ENCODE peak calls at places on chromosomes 3 and 15, in four cellular contexts. One of them, this sample, is unnamed.

GRCh38 chr3:133663569-133664313 is 2.0 kb upstream of the TOPBP1 start:
- DNase-seq in SK-N-SH: peak; percentile 67
- DNase-seq in GM12878: no peak
- DNase-seq in H1: peak; percentile 47
- DNase-seq in this sample: peak; percentile 82

GRCh38 chr3:25843332-25843731 is 53.4 kb downstream of the OXSM start:
- DNase-seq in SK-N-SH: no peak
- DNase-seq in GM12878: no peak
- DNase-seq in H1: no peak
- DNase-seq in this sample: no peak

GRCh38 chr3:52978109-52978754 is 67.6 kb downstream of the SFMBT1 start:
- DNase-seq in SK-N-SH: no peak
- DNase-seq in GM12878: no peak
- DNase-seq in H1: no peak
- DNase-seq in this sample: no peak

GRCh38 chr15:101121511-101122090 is 130.2 kb downstream of the CHSY1 start:
- DNase-seq in SK-N-SH: peak; percentile 91
- DNase-seq in GM12878: no peak
- DNase-seq in H1: peak; percentile 78
- DNase-seq in this sample: no peak

GRCh38 chr3:127982155-127982554 is 67.1 kb downstream of the KBTBD12 start:
- DNase-seq in SK-N-SH: no peak
- DNase-seq in GM12878: no peak
- DNase-seq in H1: no peak
- DNase-seq in this sample: no peak

GRCh38 chr3:192563417-192563816 is 163.9 kb downstream of the FGF12 start:
- DNase-seq in SK-N-SH: no peak
- DNase-seq in GM12878: no peak
- DNase-seq in H1: no peak
- DNase-seq in this sample: no peak

GRCh38 chr15:65796610-65797012 is 4.5 kb upstream of the DENND4A start:
- DNase-seq in SK-N-SH: no peak
- DNase-seq in GM12878: no peak
- DNase-seq in H1: no peak
- DNase-seq in this sample: no peak

GRCh38 chr3:184540777-184541681 is 20.6 kb upstream of the EPHB3 start:
- DNase-seq in SK-N-SH: no peak
- DNase-seq in GM12878: no peak
- DNase-seq in H1: peak; percentile 94
- DNase-seq in this sample: peak; percentile 56

GRCh38 chr3:12198301-12198700 is 39.6 kb upstream of the TIMP4 start:
- DNase-seq in SK-N-SH: no peak
- DNase-seq in GM12878: no peak
- DNase-seq in H1: no peak
- DNase-seq in this sample: no peak

GRCh38 chr3:148289159-148289558 is 408.5 kb upstream of the AGTR1 start:
- DNase-seq in SK-N-SH: no peak
- DNase-seq in GM12878: no peak
- DNase-seq in H1: no peak
- DNase-seq in this sample: no peak

GRCh38 chr3:195160257-195160898 is 110.6 kb downstream of the XXYLT1 start:
- DNase-seq in SK-N-SH: peak; percentile 59
- DNase-seq in GM12878: no peak
- DNase-seq in H1: no peak
- DNase-seq in this sample: peak; percentile 95

GRCh38 chr3:128068156-128068620 is 16.0 kb downstream of the SEC61A1 start:
- DNase-seq in SK-N-SH: peak; percentile 77
- DNase-seq in GM12878: no peak
- DNase-seq in H1: peak; percentile 58
- DNase-seq in this sample: peak; percentile 57

GRCh38 chr3:20104167-20104661 is 64.0 kb downstream of the KAT2B start:
- DNase-seq in SK-N-SH: no peak
- DNase-seq in GM12878: peak; percentile 13
- DNase-seq in H1: no peak
- DNase-seq in this sample: no peak

GRCh38 chr15:62928242-62928995 is 114.1 kb upstream of the TPM1 start:
- DNase-seq in SK-N-SH: peak; percentile 60
- DNase-seq in GM12878: no peak
- DNase-seq in H1: no peak
- DNase-seq in this sample: peak; percentile 37

GRCh38 chr15:94322141-94322540 is 90.8 kb downstream of the MCTP2 start:
- DNase-seq in SK-N-SH: no peak
- DNase-seq in GM12878: no peak
- DNase-seq in H1: no peak
- DNase-seq in this sample: no peak

GRCh38 chr3:133393691-133394474 is 6.0 kb upstream of the BFSP2 start:
- DNase-seq in SK-N-SH: no peak
- DNase-seq in GM12878: no peak
- DNase-seq in H1: no peak
- DNase-seq in this sample: no peak

GRCh38 chr3:167735233-167736107 is at the start of gene SERPINI1:
- DNase-seq in SK-N-SH: peak; percentile 81
- DNase-seq in GM12878: peak; percentile 52
- DNase-seq in H1: peak; percentile 89
- DNase-seq in this sample: peak; percentile 89

GRCh38 chr3:4425707-4426106 is 41.4 kb downstream of the SUMF1 start:
- DNase-seq in SK-N-SH: no peak
- DNase-seq in GM12878: no peak
- DNase-seq in H1: no peak
- DNase-seq in this sample: no peak

GRCh38 chr15:90451215-90451850 is 63.3 kb downstream of the IQGAP1 start:
- DNase-seq in SK-N-SH: no peak
- DNase-seq in GM12878: no peak
- DNase-seq in H1: no peak
- DNase-seq in this sample: no peak

GRCh38 chr15:36609793-36610192 is 30.4 kb downstream of the CDIN1 start:
- DNase-seq in SK-N-SH: no peak
- DNase-seq in GM12878: no peak
- DNase-seq in H1: no peak
- DNase-seq in this sample: no peak

GRCh38 chr3:189232790-189233189 is 61.0 kb downstream of the TPRG1 start:
- DNase-seq in SK-N-SH: no peak
- DNase-seq in GM12878: no peak
- DNase-seq in H1: no peak
- DNase-seq in this sample: no peak

GRCh38 chr15:88113909-88114308 is 142.6 kb downstream of the NTRK3 start:
- DNase-seq in SK-N-SH: no peak
- DNase-seq in GM12878: no peak
- DNase-seq in H1: no peak
- DNase-seq in this sample: no peak

GRCh38 chr3:17798000-17798399 is 55.6 kb upstream of the TBC1D5 start:
- DNase-seq in SK-N-SH: no peak
- DNase-seq in GM12878: no peak
- DNase-seq in H1: no peak
- DNase-seq in this sample: peak; percentile 13

GRCh38 chr3:136751259-136752045 is 726 bp downstream of the STAG1 start:
- DNase-seq in SK-N-SH: peak; percentile 86
- DNase-seq in GM12878: no peak
- DNase-seq in H1: peak; percentile 75
- DNase-seq in this sample: peak; percentile 82

GRCh38 chr3:37944243-37944955 is 46.2 kb upstream of the VILL start:
- DNase-seq in SK-N-SH: no peak
- DNase-seq in GM12878: no peak
- DNase-seq in H1: peak; percentile 30
- DNase-seq in this sample: no peak

GRCh38 chr3:37943631-37944242 is 46.8 kb upstream of the VILL start:
- DNase-seq in SK-N-SH: no peak
- DNase-seq in GM12878: no peak
- DNase-seq in H1: peak; percentile 29
- DNase-seq in this sample: no peak

GRCh38 chr3:37941608-37942540 is 48.7 kb upstream of the VILL start:
- DNase-seq in SK-N-SH: no peak
- DNase-seq in GM12878: no peak
- DNase-seq in H1: no peak
- DNase-seq in this sample: no peak

GRCh38 chr3:37943126-37943525 is 47.5 kb upstream of the VILL start:
- DNase-seq in SK-N-SH: no peak
- DNase-seq in GM12878: no peak
- DNase-seq in H1: no peak
- DNase-seq in this sample: no peak

DNA sequence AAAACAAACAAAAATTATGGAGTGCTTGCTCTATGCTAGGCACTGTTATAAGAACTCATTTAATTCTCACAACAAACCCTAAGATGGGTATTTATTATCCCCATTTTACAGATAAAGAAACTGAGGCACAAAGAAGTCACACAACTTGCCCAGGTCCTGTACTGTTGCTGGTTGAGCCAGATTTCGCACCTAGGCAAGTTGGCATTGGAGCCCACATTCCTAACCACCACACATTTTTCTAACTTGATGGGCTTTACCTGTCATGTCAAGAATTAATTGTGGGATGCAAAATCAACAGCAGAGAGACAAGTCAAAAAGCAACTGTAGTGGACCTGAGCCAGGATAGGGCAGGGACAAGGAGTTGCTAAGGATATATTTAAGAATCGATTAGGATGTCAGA is 47.9 kb upstream of the VILL start:
- DNase-seq in SK-N-SH: no peak
- DNase-seq in GM12878: no peak
- DNase-seq in H1: no peak
- DNase-seq in this sample: no peak
- TF ChIP-seq TCF12 in SK-N-SH: no peak
- TF ChIP-seq TCF12 in GM12878: no peak
- TF ChIP-seq TCF12 in H1: no peak
- TF ChIP-seq TCF12 in this sample: no peak

DNA sequence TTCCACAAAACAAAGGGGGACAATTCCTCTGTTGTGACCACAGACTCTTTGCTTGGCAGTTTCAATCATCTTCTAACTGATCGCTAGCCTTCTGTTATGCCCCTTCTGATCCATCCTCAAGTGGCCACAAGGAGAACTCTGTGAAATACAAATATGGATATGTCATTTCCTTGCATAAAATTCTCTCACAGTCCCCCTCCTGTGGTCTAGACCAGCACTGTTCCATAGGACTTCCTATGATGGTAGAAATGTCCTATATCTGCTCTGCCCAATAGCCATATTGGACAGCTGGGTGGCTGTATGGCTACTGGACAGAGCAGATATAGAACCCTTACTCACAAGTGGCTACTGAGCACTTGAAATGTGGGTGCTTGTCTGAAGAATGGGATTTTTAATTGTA is 25.9 kb upstream of the SNRK start:
- DNase-seq in SK-N-SH: peak; percentile 7
- DNase-seq in GM12878: no peak
- DNase-seq in H1: no peak
- DNase-seq in this sample: peak; percentile 5
- TF ChIP-seq TCF12 in SK-N-SH: no peak
- TF ChIP-seq TCF12 in GM12878: no peak
- TF ChIP-seq TCF12 in H1: no peak
- TF ChIP-seq TCF12 in this sample: no peak

GRCh38 chr3:98731720-98732238 is 31.4 kb upstream of the ST3GAL6 start:
- DNase-seq in SK-N-SH: peak; percentile 23
- DNase-seq in GM12878: no peak
- DNase-seq in H1: no peak
- DNase-seq in this sample: peak; percentile 73
- TF ChIP-seq TCF12 in SK-N-SH: no peak
- TF ChIP-seq TCF12 in GM12878: no peak
- TF ChIP-seq TCF12 in H1: no peak
- TF ChIP-seq TCF12 in this sample: no peak

GRCh38 chr15:95557226-95558046 is 773.1 kb upstream of the NR2F2 start:
- DNase-seq in SK-N-SH: no peak
- DNase-seq in GM12878: peak; percentile 12
- DNase-seq in H1: no peak
- DNase-seq in this sample: peak; percentile 1

GRCh38 chr15:95558916-95559315 is 771.6 kb upstream of the NR2F2 start:
- DNase-seq in SK-N-SH: no peak
- DNase-seq in GM12878: no peak
- DNase-seq in H1: no peak
- DNase-seq in this sample: no peak

GRCh38 chr15:95558131-95558530 is 772.4 kb upstream of the NR2F2 start:
- DNase-seq in SK-N-SH: no peak
- DNase-seq in GM12878: no peak
- DNase-seq in H1: no peak
- DNase-seq in this sample: no peak

GRCh38 chr15:95556225-95556624 is 774.3 kb upstream of the NR2F2 start:
- DNase-seq in SK-N-SH: no peak
- DNase-seq in GM12878: no peak
- DNase-seq in H1: no peak
- DNase-seq in this sample: no peak

DNA sequence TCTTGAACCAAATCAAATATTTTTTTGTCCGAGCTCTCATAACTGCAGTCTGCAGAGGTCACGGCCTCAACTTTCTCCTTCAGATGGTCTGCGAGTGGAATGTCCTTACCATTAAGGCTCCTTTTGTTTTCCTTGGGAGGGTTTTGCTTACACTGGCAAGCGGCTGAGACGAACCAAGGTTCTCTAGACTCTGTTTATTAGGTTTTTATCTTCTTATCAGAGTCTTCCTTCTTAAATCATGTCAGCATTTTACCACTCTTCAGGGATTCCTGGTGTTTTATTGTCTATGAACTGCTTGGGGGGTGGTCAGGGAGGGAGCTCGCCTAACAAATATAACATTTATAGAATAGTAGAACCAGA is 773.7 kb upstream of the NR2F2 start:
- DNase-seq in SK-N-SH: no peak
- DNase-seq in GM12878: no peak
- DNase-seq in H1: no peak
- DNase-seq in this sample: no peak
- TF ChIP-seq TCF12 in SK-N-SH: no peak
- TF ChIP-seq TCF12 in GM12878: no peak
- TF ChIP-seq TCF12 in H1: no peak
- TF ChIP-seq TCF12 in this sample: no peak

This sample was measured in HepG2.